ENCODE peak calls at places on chromosomes 4 and X, in ten cellular contexts. One of them, this sample, is unnamed.

GRCh38 chr4:48127882-48128394 is 6.1 kb downstream of the TXK start:
- DNase-seq in NCI-H1694 treated with DMSO at 0.1 percent for 48 hours: no peak
- DNase-seq in midbrain: peak; percentile 1
- DNase-seq in fibroblast of lung: peak; percentile 99
- DNase-seq in effector CD4-positive, alpha-beta T cell: peak; percentile 60
- DNase-seq in brain microvascular endothelial cell: peak; percentile 85
- DNase-seq in RWPE1: peak; percentile 81
- DNase-seq in amniotic stem cell: peak; percentile 83
- DNase-seq in KBM-7: peak; percentile 86
- DNase-seq in stromal cell of bone marrow: peak; percentile 86
- DNase-seq in this sample: peak; percentile 38

GRCh38 chr4:183783933-183784622 is 121.0 kb upstream of the STOX2 start:
- DNase-seq in NCI-H1694 treated with DMSO at 0.1 percent for 48 hours: no peak
- DNase-seq in midbrain: no peak
- DNase-seq in fibroblast of lung: peak; percentile 4
- DNase-seq in effector CD4-positive, alpha-beta T cell: no peak
- DNase-seq in brain microvascular endothelial cell: no peak
- DNase-seq in RWPE1: peak; percentile 26
- DNase-seq in amniotic stem cell: no peak
- DNase-seq in KBM-7: no peak
- DNase-seq in stromal cell of bone marrow: peak; percentile 84
- DNase-seq in this sample: no peak

GRCh38 chr4:61517144-61517543 is 317.0 kb downstream of the ADGRL3 start:
- DNase-seq in NCI-H1694 treated with DMSO at 0.1 percent for 48 hours: no peak
- DNase-seq in midbrain: no peak
- DNase-seq in fibroblast of lung: no peak
- DNase-seq in effector CD4-positive, alpha-beta T cell: no peak
- DNase-seq in brain microvascular endothelial cell: no peak
- DNase-seq in RWPE1: no peak
- DNase-seq in amniotic stem cell: no peak
- DNase-seq in KBM-7: no peak
- DNase-seq in stromal cell of bone marrow: no peak
- DNase-seq in this sample: no peak

GRCh38 chrX:15645266-15645665 is 19.3 kb downstream of the CLTRN start:
- DNase-seq in NCI-H1694 treated with DMSO at 0.1 percent for 48 hours: no peak
- DNase-seq in midbrain: no peak
- DNase-seq in fibroblast of lung: no peak
- DNase-seq in effector CD4-positive, alpha-beta T cell: no peak
- DNase-seq in brain microvascular endothelial cell: no peak
- DNase-seq in RWPE1: no peak
- DNase-seq in amniotic stem cell: no peak
- DNase-seq in KBM-7: no peak
- DNase-seq in stromal cell of bone marrow: no peak
- DNase-seq in this sample: peak; percentile 2

GRCh38 chr4:6278801-6279197 is 9.1 kb downstream of the WFS1 start:
- DNase-seq in NCI-H1694 treated with DMSO at 0.1 percent for 48 hours: no peak
- DNase-seq in midbrain: peak; percentile 41
- DNase-seq in fibroblast of lung: peak; percentile 79
- DNase-seq in effector CD4-positive, alpha-beta T cell: no peak
- DNase-seq in brain microvascular endothelial cell: peak; percentile 56
- DNase-seq in RWPE1: no peak
- DNase-seq in amniotic stem cell: no peak
- DNase-seq in KBM-7: peak; percentile 89
- DNase-seq in stromal cell of bone marrow: no peak
- DNase-seq in this sample: no peak

GRCh38 chr4:68264875-68265565 is 19.5 kb upstream of the TMPRSS11B start:
- DNase-seq in NCI-H1694 treated with DMSO at 0.1 percent for 48 hours: no peak
- DNase-seq in midbrain: no peak
- DNase-seq in fibroblast of lung: no peak
- DNase-seq in effector CD4-positive, alpha-beta T cell: no peak
- DNase-seq in brain microvascular endothelial cell: no peak
- DNase-seq in RWPE1: no peak
- DNase-seq in amniotic stem cell: no peak
- DNase-seq in KBM-7: no peak
- DNase-seq in stromal cell of bone marrow: no peak
- DNase-seq in this sample: no peak

GRCh38 chr4:13980317-13980716 is 352.8 kb upstream of the BOD1L1 start:
- DNase-seq in NCI-H1694 treated with DMSO at 0.1 percent for 48 hours: no peak
- DNase-seq in midbrain: peak; percentile 18
- DNase-seq in fibroblast of lung: peak; percentile 98
- DNase-seq in effector CD4-positive, alpha-beta T cell: no peak
- DNase-seq in brain microvascular endothelial cell: peak; percentile 95
- DNase-seq in RWPE1: peak; percentile 5
- DNase-seq in amniotic stem cell: peak; percentile 83
- DNase-seq in KBM-7: peak; percentile 32
- DNase-seq in stromal cell of bone marrow: peak; percentile 94
- DNase-seq in this sample: peak; percentile 80

GRCh38 chr4:79217043-79217442 is 108.8 kb downstream of the NAA11 start:
- DNase-seq in NCI-H1694 treated with DMSO at 0.1 percent for 48 hours: no peak
- DNase-seq in midbrain: no peak
- DNase-seq in fibroblast of lung: no peak
- DNase-seq in effector CD4-positive, alpha-beta T cell: no peak
- DNase-seq in brain microvascular endothelial cell: no peak
- DNase-seq in RWPE1: no peak
- DNase-seq in amniotic stem cell: no peak
- DNase-seq in KBM-7: no peak
- DNase-seq in stromal cell of bone marrow: no peak
- DNase-seq in this sample: no peak

GRCh38 chrX:50343917-50344316 is 126.7 kb downstream of the DGKK start:
- DNase-seq in NCI-H1694 treated with DMSO at 0.1 percent for 48 hours: no peak
- DNase-seq in midbrain: no peak
- DNase-seq in fibroblast of lung: no peak
- DNase-seq in effector CD4-positive, alpha-beta T cell: no peak
- DNase-seq in brain microvascular endothelial cell: no peak
- DNase-seq in RWPE1: no peak
- DNase-seq in amniotic stem cell: no peak
- DNase-seq in KBM-7: no peak
- DNase-seq in stromal cell of bone marrow: no peak
- DNase-seq in this sample: no peak

GRCh38 chr4:154908168-154908567 is 127.1 kb downstream of the RBM46 start:
- DNase-seq in NCI-H1694 treated with DMSO at 0.1 percent for 48 hours: no peak
- DNase-seq in midbrain: no peak
- DNase-seq in fibroblast of lung: peak; percentile 15
- DNase-seq in effector CD4-positive, alpha-beta T cell: no peak
- DNase-seq in brain microvascular endothelial cell: no peak
- DNase-seq in RWPE1: no peak
- DNase-seq in amniotic stem cell: no peak
- DNase-seq in KBM-7: no peak
- DNase-seq in stromal cell of bone marrow: peak; percentile 72
- DNase-seq in this sample: no peak

GRCh38 chr4:169099775-169100180 is 89.7 kb upstream of the CBR4 start:
- DNase-seq in NCI-H1694 treated with DMSO at 0.1 percent for 48 hours: no peak
- DNase-seq in midbrain: no peak
- DNase-seq in fibroblast of lung: peak; percentile 83
- DNase-seq in effector CD4-positive, alpha-beta T cell: no peak
- DNase-seq in brain microvascular endothelial cell: peak; percentile 42
- DNase-seq in RWPE1: no peak
- DNase-seq in amniotic stem cell: peak; percentile 10
- DNase-seq in KBM-7: no peak
- DNase-seq in stromal cell of bone marrow: peak; percentile 70
- DNase-seq in this sample: peak; percentile 22

GRCh38 chrX:15678339-15678738 is 13.7 kb upstream of the CLTRN start:
- DNase-seq in NCI-H1694 treated with DMSO at 0.1 percent for 48 hours: no peak
- DNase-seq in midbrain: no peak
- DNase-seq in fibroblast of lung: no peak
- DNase-seq in effector CD4-positive, alpha-beta T cell: no peak
- DNase-seq in brain microvascular endothelial cell: no peak
- DNase-seq in RWPE1: no peak
- DNase-seq in amniotic stem cell: no peak
- DNase-seq in KBM-7: no peak
- DNase-seq in stromal cell of bone marrow: no peak
- DNase-seq in this sample: no peak

GRCh38 chr4:10226756-10227155 is 110.2 kb upstream of the WDR1 start:
- DNase-seq in NCI-H1694 treated with DMSO at 0.1 percent for 48 hours: no peak
- DNase-seq in midbrain: no peak
- DNase-seq in fibroblast of lung: no peak
- DNase-seq in effector CD4-positive, alpha-beta T cell: no peak
- DNase-seq in brain microvascular endothelial cell: no peak
- DNase-seq in RWPE1: no peak
- DNase-seq in amniotic stem cell: no peak
- DNase-seq in KBM-7: no peak
- DNase-seq in stromal cell of bone marrow: peak; percentile 36
- DNase-seq in this sample: no peak